ENCODE peak calls at places on chromosomes 6 and 20, in seven cellular contexts. K, O, W, I, Y, N and C are unnamed samples.

GRCh38 chr6:82786251-82786650 is 279.4 kb downstream of the UBE3D start:
- DNase-seq in N (peak; percentile 7), I (no peak), O (no peak), W (no peak), K (peak; percentile 2), Y (no peak), C (no peak)

GRCh38 chr6:152218887-152219286 is 411.4 kb downstream of the ESR1 start:
- DNase-seq in O (no peak), W (no peak), N (no peak), I (no peak), Y (no peak), K (no peak), C (no peak)

GRCh38 chr6:150764638-150765456 is 100.7 kb upstream of the MTHFD1L start:
- DNase-seq in I (no peak), O (no peak), K (no peak), N (no peak), Y (no peak), W (no peak), C (no peak)

GRCh38 chr20:1418335-1418734 is 25.5 kb upstream of the FKBP1A start:
- DNase-seq in O (peak; percentile 20), W (no peak), K (no peak), Y (no peak), I (no peak), N (no peak), C (no peak)

GRCh38 chr6:89678531-89678930 is 40.0 kb upstream of the LYRM2 start:
- DNase-seq in Y (no peak), O (no peak), N (no peak), W (no peak), K (no peak), I (no peak), C (no peak)

GRCh38 chr6:33987531-33988021 is 158.3 kb downstream of the GRM4 start:
- DNase-seq in N (no peak), Y (no peak), K (no peak), W (peak; percentile 28), I (no peak), O (no peak), C (no peak)

GRCh38 chr6:16544006-16544405 is 217.3 kb downstream of the ATXN1 start:
- DNase-seq in N (peak; percentile 62), W (no peak), O (peak; percentile 52), K (peak; percentile 49), Y (no peak), I (no peak), C (peak; percentile 91)

GRCh38 chr6:26328265-26328844 is 36.6 kb upstream of the BTN3A2 start:
- DNase-seq in W (no peak), Y (no peak), O (no peak), K (no peak), N (no peak), I (peak; percentile 26), C (no peak)

GRCh38 chr20:9161308-9161707 is 92.4 kb downstream of the PLCB4 start:
- DNase-seq in W (no peak), O (no peak), I (no peak), N (no peak), K (no peak), Y (no peak), C (no peak)

GRCh38 chr20:17536944-17537444 is 5.8 kb upstream of the BFSP1 start:
- DNase-seq in I (peak; percentile 78), Y (no peak), W (peak; percentile 85), O (peak; percentile 90), N (peak; percentile 62), K (no peak), C (no peak)

GRCh38 chr6:26031151-26031594 is 56.1 kb upstream of the HFE start:
- DNase-seq in K (no peak), Y (no peak), I (no peak), W (no peak), N (no peak), O (no peak), C (no peak)

GRCh38 chr6:4637691-4638433 is 138.3 kb upstream of the CDYL start:
- DNase-seq in I (no peak), O (peak; percentile 78), W (peak; percentile 39), N (no peak), Y (no peak), K (peak; percentile 67), C (peak; percentile 52)

GRCh38 chr6:153125032-153125431 is 6.0 kb downstream of the RGS17 start:
- DNase-seq in K (no peak), O (no peak), I (no peak), Y (no peak), N (no peak), W (no peak), C (no peak)

GRCh38 chr6:18025591-18025990 is 38.2 kb upstream of the KIF13A start:
- DNase-seq in K (no peak), N (no peak), I (no peak), Y (no peak), W (no peak), O (no peak), C (no peak)

GRCh38 chr6:41621367-41621766 is 16.9 kb upstream of the MDFI start:
- DNase-seq in K (no peak), Y (no peak), N (no peak), W (no peak), O (no peak), I (no peak), C (no peak)

GRCh38 chr6:13013681-13014550 is 297.3 kb downstream of the PHACTR1 start:
- DNase-seq in Y (peak; percentile 84), N (peak; percentile 63), O (peak; percentile 21), K (no peak), W (peak; percentile 24), I (no peak), C (no peak)

GRCh38 chr6:81067057-81067456 is 685.4 kb downstream of the TENT5A start:
- DNase-seq in W (no peak), O (no peak), Y (no peak), K (no peak), I (no peak), N (no peak), C (no peak)

GRCh38 chr6:164396071-164397047 is 913.0 kb downstream of the C6orf118 start:
- DNase-seq in O (peak; percentile 31), I (no peak), Y (no peak), K (no peak), N (no peak), W (no peak), C (no peak)

GRCh38 chr20:45948261-45948733 is 13.8 kb downstream of the PCIF1 start:
- DNase-seq in N (no peak), O (no peak), Y (no peak), W (no peak), I (no peak), K (no peak), C (no peak)
- TF ChIP-seq CTCF in N (no peak), O (no peak), Y (no peak), W (no peak), I (no peak), K (no peak), C (no peak)

GRCh38 chr20:46334423-46334978 is 26.2 kb upstream of the CDH22 start:
- DNase-seq in Y (no peak), W (no peak), K (no peak), I (no peak), O (no peak), N (no peak), C (no peak)
- TF ChIP-seq CTCF in Y (no peak), W (no peak), K (no peak), I (no peak), O (no peak), N (no peak), C (no peak)

GRCh38 chr6:39688494-39688893 is 36.7 kb downstream of the KIF6 start:
- DNase-seq in W (no peak), I (peak; percentile 54), N (no peak), Y (no peak), K (no peak), O (peak; percentile 95), C (no peak)
- TF ChIP-seq CTCF in W (no peak), I (no peak), N (no peak), Y (no peak), K (no peak), O (no peak), C (no peak)

GRCh38 chr20:62938105-62938888 is at the start of gene GID8:
- DNase-seq in O (peak; percentile 62), W (peak; percentile 82), K (no peak), Y (peak; percentile 90), I (peak; percentile 32), N (no peak), C (no peak)
- TF ChIP-seq CTCF in O (no peak), W (no peak), K (no peak), Y (no peak), I (no peak), N (no peak), C (no peak)

GRCh38 chr20:33668087-33668790 is 1.5 kb downstream of the ACTL10 start:
- DNase-seq in O (no peak), K (no peak), Y (peak; percentile 36), W (peak; percentile 82), N (peak; percentile 76), I (peak; percentile 75), C (no peak)
- TF ChIP-seq CTCF in O (peak; percentile 80), K (no peak), Y (peak; percentile 76), W (peak; percentile 63), N (peak; percentile 65), I (peak; percentile 77), C (peak; percentile 79)

DNA sequence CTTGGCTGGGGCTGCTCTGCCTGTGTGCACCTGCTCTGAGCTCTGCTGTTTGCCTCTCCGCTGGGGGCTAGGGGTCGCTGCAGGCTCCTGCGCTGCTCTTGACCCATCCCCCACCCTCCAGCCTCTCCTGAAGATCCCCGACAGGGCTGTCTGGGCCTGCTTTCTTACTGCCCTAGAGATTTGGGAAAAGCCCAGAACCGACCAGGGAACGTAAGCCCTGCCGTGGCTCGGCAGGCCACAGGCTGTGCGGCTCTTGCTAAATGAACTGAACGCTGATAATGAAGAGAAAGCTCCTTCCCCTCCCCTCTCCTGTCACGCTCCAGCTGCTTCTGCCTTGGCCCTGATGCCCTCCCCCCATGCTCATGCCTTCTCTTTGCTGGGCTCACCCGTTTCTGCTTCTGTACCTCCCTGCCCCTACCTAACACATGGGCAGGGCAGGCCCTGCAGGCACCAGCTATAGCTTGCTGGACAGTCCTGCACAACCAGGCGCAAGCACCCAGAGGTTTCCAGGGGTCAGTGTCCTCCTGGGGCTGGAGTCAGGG is 32.0 kb upstream of the PCMTD2 start:
- DNase-seq in Y (no peak), O (peak; percentile 50), N (peak; percentile 80), K (peak; percentile 19), W (peak; percentile 82), I (no peak), C (peak; percentile 10)
- TF ChIP-seq CTCF in Y (no peak), O (peak; percentile 61), N (peak; percentile 60), K (peak; percentile 56), W (peak; percentile 53), I (no peak), C (peak; percentile 51)

GRCh38 chr6:101395345-101395744 is 1.8 kb downstream of the GRIK2 start:
- DNase-seq in Y (no peak), N (no peak), I (no peak), K (no peak), O (no peak), W (no peak), C (no peak)
- TF ChIP-seq CTCF in Y (no peak), N (no peak), I (no peak), K (no peak), O (no peak), W (peak; percentile 34), C (peak; percentile 29)

GRCh38 chr20:58880994-58881752 is 28.7 kb downstream of the GNAS start:
- DNase-seq in K (no peak), Y (no peak), N (no peak), I (no peak), W (no peak), O (no peak), C (no peak)
- TF ChIP-seq CTCF in K (no peak), Y (no peak), N (no peak), I (peak; percentile 0), W (no peak), O (peak; percentile 31), C (peak; percentile 37)